ENCODE peak calls at places on chromosomes 13 and 19, in ten cellular contexts. One of them, this sample, is unnamed.

GRCh38 chr19:8877854-8878705 is 45.9 kb downstream of the MBD3L1 start:
- DNase-seq in heart left ventricle: no peak
- DNase-seq in foreskin keratinocyte: no peak
- DNase-seq in ascending aorta: no peak
- DNase-seq in ovary: no peak
- DNase-seq in uterus: no peak
- DNase-seq in CD8-positive, alpha-beta T cell: no peak
- DNase-seq in psoas muscle: no peak
- DNase-seq in effector memory CD4-positive, alpha-beta T cell: no peak
- DNase-seq in AG04450: no peak
- DNase-seq in this sample: no peak

GRCh38 chr19:16216744-16217670 is 19.3 kb downstream of the AP1M1 start:
- DNase-seq in heart left ventricle: no peak
- DNase-seq in foreskin keratinocyte: no peak
- DNase-seq in ascending aorta: no peak
- DNase-seq in ovary: no peak
- DNase-seq in uterus: no peak
- DNase-seq in CD8-positive, alpha-beta T cell: no peak
- DNase-seq in psoas muscle: no peak
- DNase-seq in effector memory CD4-positive, alpha-beta T cell: no peak
- DNase-seq in AG04450: no peak
- DNase-seq in this sample: no peak

GRCh38 chr13:75633285-75633684 is 2.8 kb upstream of the LMO7 start:
- DNase-seq in heart left ventricle: no peak
- DNase-seq in foreskin keratinocyte: no peak
- DNase-seq in ascending aorta: no peak
- DNase-seq in ovary: no peak
- DNase-seq in uterus: no peak
- DNase-seq in CD8-positive, alpha-beta T cell: no peak
- DNase-seq in psoas muscle: no peak
- DNase-seq in effector memory CD4-positive, alpha-beta T cell: no peak
- DNase-seq in AG04450: peak
- DNase-seq in this sample: no peak

GRCh38 chr19:43798546-43799409 is 3.5 kb downstream of the LYPD5 start:
- DNase-seq in heart left ventricle: no peak
- DNase-seq in foreskin keratinocyte: peak
- DNase-seq in ascending aorta: no peak
- DNase-seq in ovary: no peak
- DNase-seq in uterus: no peak
- DNase-seq in CD8-positive, alpha-beta T cell: peak
- DNase-seq in psoas muscle: no peak
- DNase-seq in effector memory CD4-positive, alpha-beta T cell: peak
- DNase-seq in AG04450: no peak
- DNase-seq in this sample: peak

GRCh38 chr13:85313761-85314503 is 485.3 kb downstream of the SLITRK6 start:
- DNase-seq in heart left ventricle: no peak
- DNase-seq in foreskin keratinocyte: peak
- DNase-seq in ascending aorta: no peak
- DNase-seq in ovary: no peak
- DNase-seq in uterus: no peak
- DNase-seq in CD8-positive, alpha-beta T cell: no peak
- DNase-seq in psoas muscle: no peak
- DNase-seq in effector memory CD4-positive, alpha-beta T cell: no peak
- DNase-seq in AG04450: no peak
- DNase-seq in this sample: no peak

GRCh38 chr19:54317108-54317964 is 4.4 kb upstream of the LILRA5 start:
- DNase-seq in heart left ventricle: no peak
- DNase-seq in foreskin keratinocyte: no peak
- DNase-seq in ascending aorta: no peak
- DNase-seq in ovary: no peak
- DNase-seq in uterus: no peak
- DNase-seq in CD8-positive, alpha-beta T cell: no peak
- DNase-seq in psoas muscle: no peak
- DNase-seq in effector memory CD4-positive, alpha-beta T cell: no peak
- DNase-seq in AG04450: no peak
- DNase-seq in this sample: no peak

GRCh38 chr19:50796128-50796633 is 6.0 kb downstream of the ACP4 start:
- DNase-seq in heart left ventricle: no peak
- DNase-seq in foreskin keratinocyte: no peak
- DNase-seq in ascending aorta: no peak
- DNase-seq in ovary: no peak
- DNase-seq in uterus: no peak
- DNase-seq in CD8-positive, alpha-beta T cell: no peak
- DNase-seq in psoas muscle: no peak
- DNase-seq in effector memory CD4-positive, alpha-beta T cell: no peak
- DNase-seq in AG04450: no peak
- DNase-seq in this sample: no peak

GRCh38 chr19:12205296-12205695 is 42.4 kb downstream of the ZNF136 start:
- DNase-seq in heart left ventricle: no peak
- DNase-seq in foreskin keratinocyte: no peak
- DNase-seq in ascending aorta: no peak
- DNase-seq in ovary: no peak
- DNase-seq in uterus: no peak
- DNase-seq in CD8-positive, alpha-beta T cell: no peak
- DNase-seq in psoas muscle: no peak
- DNase-seq in effector memory CD4-positive, alpha-beta T cell: no peak
- DNase-seq in AG04450: no peak
- DNase-seq in this sample: no peak

GRCh38 chr13:110340812-110341444 is 33.8 kb downstream of the COL4A2 start:
- DNase-seq in heart left ventricle: peak
- DNase-seq in foreskin keratinocyte: no peak
- DNase-seq in ascending aorta: peak
- DNase-seq in ovary: peak
- DNase-seq in uterus: peak
- DNase-seq in CD8-positive, alpha-beta T cell: no peak
- DNase-seq in psoas muscle: peak
- DNase-seq in effector memory CD4-positive, alpha-beta T cell: no peak
- DNase-seq in AG04450: no peak
- DNase-seq in this sample: peak
- H3K27ac ChIP-seq in heart left ventricle: peak
- H3K27ac ChIP-seq in foreskin keratinocyte: no peak
- H3K27ac ChIP-seq in ascending aorta: peak
- H3K27ac ChIP-seq in ovary: peak
- H3K27ac ChIP-seq in uterus: peak
- H3K27ac ChIP-seq in CD8-positive, alpha-beta T cell: peak
- H3K27ac ChIP-seq in psoas muscle: peak
- H3K27ac ChIP-seq in effector memory CD4-positive, alpha-beta T cell: no peak
- H3K27ac ChIP-seq in AG04450: peak
- H3K27ac ChIP-seq in this sample: peak

DNA sequence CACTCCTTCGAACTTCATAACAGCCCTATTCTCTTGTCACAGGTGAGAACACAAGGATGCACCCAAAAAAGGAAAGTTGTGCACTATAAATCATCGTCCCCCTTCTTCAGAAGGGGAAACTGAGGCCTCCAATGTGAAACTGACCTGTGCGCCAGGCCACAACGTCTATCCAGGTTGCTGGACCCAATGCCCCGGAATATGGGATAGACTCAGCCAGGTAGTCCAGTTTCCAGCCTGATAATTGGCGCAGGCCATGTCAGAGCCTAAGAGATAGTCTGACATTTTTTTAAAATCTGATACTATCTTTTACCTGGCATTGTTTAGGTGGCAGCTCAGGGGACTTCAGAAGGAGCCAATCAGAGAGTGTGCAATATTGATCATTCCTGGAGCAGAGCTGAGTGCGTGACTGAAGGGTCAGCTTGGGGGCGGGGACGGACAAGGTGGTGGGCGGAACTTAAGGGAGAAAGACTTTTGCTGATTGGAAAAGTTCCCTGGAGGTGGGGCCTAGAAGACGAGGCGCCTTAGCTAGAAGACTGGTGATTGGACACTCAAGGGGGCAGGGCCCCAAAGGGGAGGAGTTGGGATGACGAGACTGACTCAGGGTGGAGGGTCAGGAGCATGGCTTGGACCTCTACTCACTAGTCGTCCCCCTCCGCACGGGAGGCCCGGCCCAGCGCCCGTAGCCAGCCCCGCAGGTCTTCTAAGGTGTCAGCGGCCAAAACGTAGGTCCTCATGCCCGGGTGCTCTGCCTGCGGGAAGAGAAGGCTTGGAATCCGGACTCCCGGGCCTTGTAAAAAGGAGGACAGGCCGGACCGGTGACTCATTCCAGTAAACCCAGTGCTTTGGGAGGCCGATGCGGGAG is 8.5 kb downstream of the PLEKHA4 start:
- DNase-seq in heart left ventricle: no peak
- DNase-seq in foreskin keratinocyte: no peak
- DNase-seq in ascending aorta: no peak
- DNase-seq in ovary: no peak
- DNase-seq in uterus: no peak
- DNase-seq in CD8-positive, alpha-beta T cell: no peak
- DNase-seq in psoas muscle: no peak
- DNase-seq in effector memory CD4-positive, alpha-beta T cell: no peak
- DNase-seq in AG04450: no peak
- DNase-seq in this sample: no peak
- H3K27ac ChIP-seq in heart left ventricle: no peak
- H3K27ac ChIP-seq in foreskin keratinocyte: no peak
- H3K27ac ChIP-seq in ascending aorta: no peak
- H3K27ac ChIP-seq in ovary: no peak
- H3K27ac ChIP-seq in uterus: no peak
- H3K27ac ChIP-seq in CD8-positive, alpha-beta T cell: no peak
- H3K27ac ChIP-seq in psoas muscle: no peak
- H3K27ac ChIP-seq in effector memory CD4-positive, alpha-beta T cell: peak
- H3K27ac ChIP-seq in AG04450: no peak
- H3K27ac ChIP-seq in this sample: no peak

GRCh38 chr19:42202290-42202867 is 15.1 kb downstream of the DEDD2 start:
- DNase-seq in heart left ventricle: no peak
- DNase-seq in foreskin keratinocyte: no peak
- DNase-seq in ascending aorta: no peak
- DNase-seq in ovary: no peak
- DNase-seq in uterus: no peak
- DNase-seq in CD8-positive, alpha-beta T cell: no peak
- DNase-seq in psoas muscle: no peak
- DNase-seq in effector memory CD4-positive, alpha-beta T cell: no peak
- DNase-seq in AG04450: no peak
- DNase-seq in this sample: no peak

GRCh38 chr19:42206871-42207755 is 10.4 kb downstream of the DEDD2 start:
- DNase-seq in heart left ventricle: no peak
- DNase-seq in foreskin keratinocyte: peak
- DNase-seq in ascending aorta: no peak
- DNase-seq in ovary: no peak
- DNase-seq in uterus: no peak
- DNase-seq in CD8-positive, alpha-beta T cell: no peak
- DNase-seq in psoas muscle: no peak
- DNase-seq in effector memory CD4-positive, alpha-beta T cell: no peak
- DNase-seq in AG04450: no peak
- DNase-seq in this sample: no peak

GRCh38 chr19:42204684-42205083 is 12.8 kb downstream of the DEDD2 start:
- DNase-seq in heart left ventricle: no peak
- DNase-seq in foreskin keratinocyte: no peak
- DNase-seq in ascending aorta: no peak
- DNase-seq in ovary: no peak
- DNase-seq in uterus: no peak
- DNase-seq in CD8-positive, alpha-beta T cell: no peak
- DNase-seq in psoas muscle: no peak
- DNase-seq in effector memory CD4-positive, alpha-beta T cell: no peak
- DNase-seq in AG04450: no peak
- DNase-seq in this sample: no peak

GRCh38 chr19:42201489-42202289 is 15.8 kb downstream of the DEDD2 start:
- DNase-seq in heart left ventricle: peak
- DNase-seq in foreskin keratinocyte: no peak
- DNase-seq in ascending aorta: no peak
- DNase-seq in ovary: no peak
- DNase-seq in uterus: no peak
- DNase-seq in CD8-positive, alpha-beta T cell: peak
- DNase-seq in psoas muscle: no peak
- DNase-seq in effector memory CD4-positive, alpha-beta T cell: peak
- DNase-seq in AG04450: no peak
- DNase-seq in this sample: peak

GRCh38 chr19:42203700-42204099 is 13.8 kb downstream of the DEDD2 start:
- DNase-seq in heart left ventricle: no peak
- DNase-seq in foreskin keratinocyte: no peak
- DNase-seq in ascending aorta: no peak
- DNase-seq in ovary: no peak
- DNase-seq in uterus: no peak
- DNase-seq in CD8-positive, alpha-beta T cell: no peak
- DNase-seq in psoas muscle: no peak
- DNase-seq in effector memory CD4-positive, alpha-beta T cell: no peak
- DNase-seq in AG04450: no peak
- DNase-seq in this sample: no peak
- H3K27ac ChIP-seq in heart left ventricle: no peak
- H3K27ac ChIP-seq in foreskin keratinocyte: no peak
- H3K27ac ChIP-seq in ascending aorta: no peak
- H3K27ac ChIP-seq in ovary: no peak
- H3K27ac ChIP-seq in uterus: no peak
- H3K27ac ChIP-seq in CD8-positive, alpha-beta T cell: no peak
- H3K27ac ChIP-seq in psoas muscle: no peak
- H3K27ac ChIP-seq in effector memory CD4-positive, alpha-beta T cell: peak
- H3K27ac ChIP-seq in AG04450: no peak
- H3K27ac ChIP-seq in this sample: no peak

GRCh38 chr19:55342044-55342531 is 2.4 kb downstream of the KMT5C start:
- DNase-seq in heart left ventricle: no peak
- DNase-seq in foreskin keratinocyte: no peak
- DNase-seq in ascending aorta: no peak
- DNase-seq in ovary: no peak
- DNase-seq in uterus: no peak
- DNase-seq in CD8-positive, alpha-beta T cell: no peak
- DNase-seq in psoas muscle: no peak
- DNase-seq in effector memory CD4-positive, alpha-beta T cell: no peak
- DNase-seq in AG04450: no peak
- DNase-seq in this sample: no peak

GRCh38 chr19:55340144-55340783 is 588 bp downstream of the KMT5C start:
- DNase-seq in heart left ventricle: no peak
- DNase-seq in foreskin keratinocyte: no peak
- DNase-seq in ascending aorta: no peak
- DNase-seq in ovary: peak
- DNase-seq in uterus: no peak
- DNase-seq in CD8-positive, alpha-beta T cell: peak
- DNase-seq in psoas muscle: no peak
- DNase-seq in effector memory CD4-positive, alpha-beta T cell: no peak
- DNase-seq in AG04450: no peak
- DNase-seq in this sample: no peak

GRCh38 chr19:55339225-55340143 is at the start of gene KMT5C:
- DNase-seq in heart left ventricle: peak
- DNase-seq in foreskin keratinocyte: peak
- DNase-seq in ascending aorta: peak
- DNase-seq in ovary: peak
- DNase-seq in uterus: peak
- DNase-seq in CD8-positive, alpha-beta T cell: peak
- DNase-seq in psoas muscle: peak
- DNase-seq in effector memory CD4-positive, alpha-beta T cell: peak
- DNase-seq in AG04450: peak
- DNase-seq in this sample: peak

GRCh38 chr19:55341191-55342043 is 1.7 kb downstream of the KMT5C start:
- DNase-seq in heart left ventricle: peak
- DNase-seq in foreskin keratinocyte: no peak
- DNase-seq in ascending aorta: no peak
- DNase-seq in ovary: peak
- DNase-seq in uterus: peak
- DNase-seq in CD8-positive, alpha-beta T cell: no peak
- DNase-seq in psoas muscle: peak
- DNase-seq in effector memory CD4-positive, alpha-beta T cell: no peak
- DNase-seq in AG04450: no peak
- DNase-seq in this sample: peak

DNA sequence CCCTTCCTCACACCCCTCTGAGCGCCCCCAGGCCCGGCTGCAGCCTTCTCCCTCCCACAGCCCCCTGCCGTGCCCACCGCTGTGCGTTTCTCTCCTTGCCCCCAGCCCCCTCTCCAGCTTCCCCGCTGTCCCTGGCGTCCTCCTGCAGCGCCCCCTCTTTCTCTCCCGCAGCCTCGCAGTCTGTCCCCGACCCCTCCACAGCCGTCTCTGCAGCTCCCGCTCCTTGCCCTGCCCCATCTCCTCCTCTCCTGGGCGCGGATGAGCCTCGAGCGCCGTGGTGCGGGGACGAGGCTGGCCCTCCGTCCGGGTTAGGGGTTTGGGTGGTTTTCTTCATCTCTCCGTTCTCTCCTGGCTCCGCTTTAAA is 1.1 kb downstream of the KMT5C start:
- DNase-seq in heart left ventricle: no peak
- DNase-seq in foreskin keratinocyte: no peak
- DNase-seq in ascending aorta: no peak
- DNase-seq in ovary: no peak
- DNase-seq in uterus: no peak
- DNase-seq in CD8-positive, alpha-beta T cell: no peak
- DNase-seq in psoas muscle: no peak
- DNase-seq in effector memory CD4-positive, alpha-beta T cell: no peak
- DNase-seq in AG04450: no peak
- DNase-seq in this sample: no peak
- H3K27ac ChIP-seq in heart left ventricle: no peak
- H3K27ac ChIP-seq in foreskin keratinocyte: peak
- H3K27ac ChIP-seq in ascending aorta: no peak
- H3K27ac ChIP-seq in ovary: peak
- H3K27ac ChIP-seq in uterus: peak
- H3K27ac ChIP-seq in CD8-positive, alpha-beta T cell: no peak
- H3K27ac ChIP-seq in psoas muscle: no peak
- H3K27ac ChIP-seq in effector memory CD4-positive, alpha-beta T cell: peak
- H3K27ac ChIP-seq in AG04450: no peak
- H3K27ac ChIP-seq in this sample: no peak